ENCODE peak calls at places on chromosomes 16 and 17, in five cellular contexts. One of them, this sample, is unnamed.

GRCh38 chr17:79127534-79128135 is 53.0 kb downstream of the ENGASE start:
- DNase-seq in 8988T: no peak
- DNase-seq in AG04450: no peak
- DNase-seq in CD8-positive, alpha-beta T cell: no peak
- DNase-seq in NCI-H1048: no peak
- DNase-seq in this sample: no peak

GRCh38 chr17:70327723-70328122 is 158.4 kb downstream of the KCNJ2 start:
- DNase-seq in 8988T: no peak
- DNase-seq in AG04450: no peak
- DNase-seq in CD8-positive, alpha-beta T cell: no peak
- DNase-seq in NCI-H1048: no peak
- DNase-seq in this sample: no peak

GRCh38 chr16:83402160-83402794 is 405.5 kb upstream of the HSBP1 start:
- DNase-seq in 8988T: no peak
- DNase-seq in AG04450: no peak
- DNase-seq in CD8-positive, alpha-beta T cell: no peak
- DNase-seq in NCI-H1048: no peak
- DNase-seq in this sample: no peak

GRCh38 chr17:82942166-82943130 is 102.6 kb upstream of the ZNF750 start:
- DNase-seq in 8988T: no peak
- DNase-seq in AG04450: no peak
- DNase-seq in CD8-positive, alpha-beta T cell: no peak
- DNase-seq in NCI-H1048: no peak
- DNase-seq in this sample: no peak

GRCh38 chr16:51150159-51150893 is 744 bp downstream of the SALL1 start:
- DNase-seq in 8988T: no peak
- DNase-seq in AG04450: no peak
- DNase-seq in CD8-positive, alpha-beta T cell: no peak
- DNase-seq in NCI-H1048: no peak
- DNase-seq in this sample: no peak

GRCh38 chr17:74864866-74865395 is 5.2 kb upstream of the GRIN2C start:
- DNase-seq in 8988T: peak
- DNase-seq in AG04450: no peak
- DNase-seq in CD8-positive, alpha-beta T cell: peak
- DNase-seq in NCI-H1048: no peak
- DNase-seq in this sample: no peak

GRCh38 chr16:13907431-13907830 is 12.5 kb upstream of the ERCC4 start:
- DNase-seq in 8988T: no peak
- DNase-seq in AG04450: no peak
- DNase-seq in CD8-positive, alpha-beta T cell: no peak
- DNase-seq in NCI-H1048: no peak
- DNase-seq in this sample: no peak

GRCh38 chr16:1278456-1278855 is 22.6 kb downstream of the TPSD1 start:
- DNase-seq in 8988T: no peak
- DNase-seq in AG04450: no peak
- DNase-seq in CD8-positive, alpha-beta T cell: no peak
- DNase-seq in NCI-H1048: no peak
- DNase-seq in this sample: no peak

GRCh38 chr17:61492759-61493526 is 40.7 kb downstream of the TBX4 start:
- DNase-seq in 8988T: no peak
- DNase-seq in AG04450: no peak
- DNase-seq in CD8-positive, alpha-beta T cell: no peak
- DNase-seq in NCI-H1048: no peak
- DNase-seq in this sample: no peak

GRCh38 chr16:66843191-66843590 is 1.0 kb upstream of the CA7 start:
- DNase-seq in 8988T: no peak
- DNase-seq in AG04450: no peak
- DNase-seq in CD8-positive, alpha-beta T cell: no peak
- DNase-seq in NCI-H1048: no peak
- DNase-seq in this sample: no peak